ENCODE peak calls at places on chromosome X, in five cellular contexts. One of them, this sample, is unnamed.

GRCh38 chrX:24870143-24870542 is 145.6 kb downstream of the ARX start:
- DNase-seq in HFFc6: peak
- DNase-seq in foreskin fibroblast: peak
- DNase-seq in body of pancreas: no peak
- DNase-seq in dorsolateral prefrontal cortex: no peak
- DNase-seq in this sample: no peak

GRCh38 chrX:144327515-144327914 is 443.6 kb downstream of the UBE2NL start:
- DNase-seq in body of pancreas: no peak
- DNase-seq in foreskin fibroblast: no peak
- DNase-seq in HFFc6: peak
- DNase-seq in dorsolateral prefrontal cortex: no peak
- DNase-seq in this sample: no peak

GRCh38 chrX:129961180-129962083 is 21.0 kb upstream of the BCORL1 start:
- DNase-seq in dorsolateral prefrontal cortex: no peak
- DNase-seq in HFFc6: peak
- DNase-seq in body of pancreas: peak
- DNase-seq in foreskin fibroblast: no peak
- DNase-seq in this sample: no peak

GRCh38 chrX:106263817-106264216 is 95.7 kb downstream of the PWWP3B start:
- DNase-seq in body of pancreas: no peak
- DNase-seq in HFFc6: no peak
- DNase-seq in dorsolateral prefrontal cortex: no peak
- DNase-seq in foreskin fibroblast: peak
- DNase-seq in this sample: no peak

GRCh38 chrX:56947695-56948094 is 47.6 kb downstream of the SPIN3 start:
- DNase-seq in foreskin fibroblast: peak
- DNase-seq in dorsolateral prefrontal cortex: no peak
- DNase-seq in body of pancreas: no peak
- DNase-seq in HFFc6: peak
- DNase-seq in this sample: no peak

GRCh38 chrX:30735839-30736238 is 82.6 kb downstream of the GK start:
- DNase-seq in foreskin fibroblast: peak
- DNase-seq in body of pancreas: peak
- DNase-seq in dorsolateral prefrontal cortex: no peak
- DNase-seq in HFFc6: peak
- DNase-seq in this sample: no peak

GRCh38 chrX:71637253-71637618 is 18.9 kb upstream of the CXCR3 start:
- DNase-seq in body of pancreas: no peak
- DNase-seq in foreskin fibroblast: peak
- DNase-seq in HFFc6: peak
- DNase-seq in dorsolateral prefrontal cortex: no peak
- DNase-seq in this sample: no peak

GRCh38 chrX:54785901-54786300 is 12.2 kb downstream of the ITIH6 start:
- DNase-seq in HFFc6: no peak
- DNase-seq in body of pancreas: no peak
- DNase-seq in foreskin fibroblast: no peak
- DNase-seq in dorsolateral prefrontal cortex: no peak
- DNase-seq in this sample: no peak

GRCh38 chrX:115894087-115894486 is 276.5 kb upstream of the AGTR2 start:
- DNase-seq in HFFc6: no peak
- DNase-seq in foreskin fibroblast: no peak
- DNase-seq in dorsolateral prefrontal cortex: no peak
- DNase-seq in body of pancreas: no peak
- DNase-seq in this sample: no peak

GRCh38 chrX:31706456-31706855 is 634.6 kb upstream of the FTHL17 start:
- DNase-seq in dorsolateral prefrontal cortex: no peak
- DNase-seq in HFFc6: no peak
- DNase-seq in foreskin fibroblast: no peak
- DNase-seq in body of pancreas: no peak
- DNase-seq in this sample: no peak

GRCh38 chrX:28609917-28610613 is 22.8 kb downstream of the IL1RAPL1 start:
- DNase-seq in dorsolateral prefrontal cortex: no peak
- DNase-seq in foreskin fibroblast: no peak
- DNase-seq in body of pancreas: no peak
- DNase-seq in HFFc6: no peak
- DNase-seq in this sample: no peak

GRCh38 chrX:111041018-111041462 is 55.0 kb upstream of the PAK3 start:
- DNase-seq in foreskin fibroblast: peak
- DNase-seq in body of pancreas: peak
- DNase-seq in HFFc6: no peak
- DNase-seq in dorsolateral prefrontal cortex: no peak
- DNase-seq in this sample: peak

GRCh38 chrX:155768036-155768769 is 112.9 kb upstream of the VAMP7 start:
- DNase-seq in body of pancreas: no peak
- DNase-seq in HFFc6: no peak
- DNase-seq in dorsolateral prefrontal cortex: no peak
- DNase-seq in foreskin fibroblast: peak
- DNase-seq in this sample: peak

GRCh38 chrX:12910424-12910823 is 4.0 kb downstream of the TLR8 start:
- DNase-seq in foreskin fibroblast: no peak
- DNase-seq in HFFc6: no peak
- DNase-seq in dorsolateral prefrontal cortex: no peak
- DNase-seq in body of pancreas: no peak
- DNase-seq in this sample: no peak

GRCh38 chrX:31500920-31501319 is 429.1 kb upstream of the FTHL17 start:
- DNase-seq in HFFc6: no peak
- DNase-seq in body of pancreas: no peak
- DNase-seq in foreskin fibroblast: no peak
- DNase-seq in dorsolateral prefrontal cortex: no peak
- DNase-seq in this sample: peak

GRCh38 chrX:146278381-146278780 is 460.8 kb downstream of the SLITRK2 start:
- DNase-seq in dorsolateral prefrontal cortex: no peak
- DNase-seq in foreskin fibroblast: no peak
- DNase-seq in body of pancreas: peak
- DNase-seq in HFFc6: no peak
- DNase-seq in this sample: no peak

GRCh38 chrX:149506349-149506748 is 1.2 kb upstream of the IDS start:
- DNase-seq in HFFc6: no peak
- DNase-seq in foreskin fibroblast: no peak
- DNase-seq in dorsolateral prefrontal cortex: no peak
- DNase-seq in body of pancreas: no peak
- DNase-seq in this sample: no peak

GRCh38 chrX:63514575-63514967 is 163.4 kb upstream of the SPIN4 start:
- DNase-seq in body of pancreas: no peak
- DNase-seq in dorsolateral prefrontal cortex: no peak
- DNase-seq in HFFc6: no peak
- DNase-seq in foreskin fibroblast: peak
- DNase-seq in this sample: no peak

GRCh38 chrX:41895826-41896225 is 27.5 kb downstream of the CASK start:
- DNase-seq in dorsolateral prefrontal cortex: no peak
- DNase-seq in HFFc6: no peak
- DNase-seq in foreskin fibroblast: no peak
- DNase-seq in body of pancreas: no peak
- DNase-seq in this sample: no peak

GRCh38 chrX:124462931-124463330 is 116.6 kb downstream of the SH2D1A start:
- DNase-seq in dorsolateral prefrontal cortex: no peak
- DNase-seq in body of pancreas: no peak
- DNase-seq in HFFc6: no peak
- DNase-seq in foreskin fibroblast: no peak
- DNase-seq in this sample: no peak

GRCh38 chrX:130347336-130347735 is 7.6 kb downstream of the SLC25A14 start:
- DNase-seq in foreskin fibroblast: no peak
- DNase-seq in HFFc6: peak
- DNase-seq in dorsolateral prefrontal cortex: no peak
- DNase-seq in body of pancreas: no peak
- DNase-seq in this sample: no peak

GRCh38 chrX:120137439-120137838 is 21.0 kb upstream of the RHOXF2 start:
- DNase-seq in HFFc6: no peak
- DNase-seq in body of pancreas: no peak
- DNase-seq in foreskin fibroblast: no peak
- DNase-seq in dorsolateral prefrontal cortex: no peak
- DNase-seq in this sample: no peak

GRCh38 chrX:96424007-96424406 is 260.6 kb upstream of the DIAPH2 start:
- DNase-seq in foreskin fibroblast: no peak
- DNase-seq in body of pancreas: no peak
- DNase-seq in dorsolateral prefrontal cortex: no peak
- DNase-seq in HFFc6: no peak
- DNase-seq in this sample: no peak

GRCh38 chrX:13008189-13008533 is 33.3 kb downstream of the TMSB4X start:
- DNase-seq in foreskin fibroblast: no peak
- DNase-seq in dorsolateral prefrontal cortex: no peak
- DNase-seq in HFFc6: no peak
- DNase-seq in body of pancreas: no peak
- DNase-seq in this sample: no peak

GRCh38 chrX:23317799-23318724 is 16.6 kb upstream of the PTCHD1 start:
- DNase-seq in dorsolateral prefrontal cortex: no peak
- DNase-seq in foreskin fibroblast: no peak
- DNase-seq in HFFc6: no peak
- DNase-seq in body of pancreas: no peak
- DNase-seq in this sample: no peak

GRCh38 chrX:19382500-19383145 is 38.9 kb downstream of the PDHA1 start:
- DNase-seq in HFFc6: peak
- DNase-seq in dorsolateral prefrontal cortex: no peak
- DNase-seq in body of pancreas: peak
- DNase-seq in foreskin fibroblast: no peak
- DNase-seq in this sample: no peak

GRCh38 chrX:129478516-129478915 is 44.8 kb downstream of the SMARCA1 start:
- DNase-seq in body of pancreas: no peak
- DNase-seq in HFFc6: peak
- DNase-seq in dorsolateral prefrontal cortex: no peak
- DNase-seq in foreskin fibroblast: no peak
- DNase-seq in this sample: no peak

GRCh38 chrX:24465524-24465850 is 401 bp downstream of the PDK3 start:
- DNase-seq in dorsolateral prefrontal cortex: no peak
- DNase-seq in body of pancreas: no peak
- DNase-seq in HFFc6: no peak
- DNase-seq in foreskin fibroblast: no peak
- DNase-seq in this sample: no peak

GRCh38 chrX:34656467-34656841 is 631 bp downstream of the TMEM47 start:
- DNase-seq in HFFc6: no peak
- DNase-seq in body of pancreas: no peak
- DNase-seq in foreskin fibroblast: no peak
- DNase-seq in dorsolateral prefrontal cortex: peak
- DNase-seq in this sample: no peak

GRCh38 chrX:63350979-63351616 is at the start of gene SPIN4:
- DNase-seq in dorsolateral prefrontal cortex: peak
- DNase-seq in HFFc6: peak
- DNase-seq in foreskin fibroblast: peak
- DNase-seq in body of pancreas: peak
- DNase-seq in this sample: peak

GRCh38 chrX:74492720-74493201 is 71.5 kb downstream of the SLC16A2 start:
- DNase-seq in dorsolateral prefrontal cortex: no peak
- DNase-seq in body of pancreas: no peak
- DNase-seq in foreskin fibroblast: no peak
- DNase-seq in HFFc6: no peak
- DNase-seq in this sample: no peak

GRCh38 chrX:148333989-148334388 is 166.4 kb upstream of the AFF2 start:
- DNase-seq in dorsolateral prefrontal cortex: no peak
- DNase-seq in foreskin fibroblast: no peak
- DNase-seq in HFFc6: no peak
- DNase-seq in body of pancreas: no peak
- DNase-seq in this sample: no peak

GRCh38 chrX:14038375-14039077 is 8.8 kb upstream of the GEMIN8 start:
- DNase-seq in body of pancreas: no peak
- DNase-seq in dorsolateral prefrontal cortex: no peak
- DNase-seq in HFFc6: no peak
- DNase-seq in foreskin fibroblast: no peak
- DNase-seq in this sample: no peak

GRCh38 chrX:114619874-114620273 is 36.0 kb downstream of the HTR2C start:
- DNase-seq in dorsolateral prefrontal cortex: no peak
- DNase-seq in HFFc6: no peak
- DNase-seq in body of pancreas: no peak
- DNase-seq in foreskin fibroblast: no peak
- DNase-seq in this sample: no peak
- TF ChIP-seq CTCF in dorsolateral prefrontal cortex: peak
- TF ChIP-seq CTCF in HFFc6: peak
- TF ChIP-seq CTCF in body of pancreas: peak
- TF ChIP-seq CTCF in foreskin fibroblast: peak
- TF ChIP-seq CTCF in this sample: no peak

GRCh38 chrX:150683112-150683511 is 10.1 kb upstream of the MTMR1 start:
- DNase-seq in dorsolateral prefrontal cortex: no peak
- DNase-seq in body of pancreas: no peak
- DNase-seq in foreskin fibroblast: no peak
- DNase-seq in HFFc6: no peak
- DNase-seq in this sample: no peak

GRCh38 chrX:150683536-150684146 is 9.6 kb upstream of the MTMR1 start:
- DNase-seq in body of pancreas: no peak
- DNase-seq in dorsolateral prefrontal cortex: no peak
- DNase-seq in foreskin fibroblast: peak
- DNase-seq in HFFc6: peak
- DNase-seq in this sample: no peak

GRCh38 chrX:150680974-150681373 is 12.2 kb upstream of the MTMR1 start:
- DNase-seq in dorsolateral prefrontal cortex: no peak
- DNase-seq in body of pancreas: peak
- DNase-seq in HFFc6: no peak
- DNase-seq in foreskin fibroblast: no peak
- DNase-seq in this sample: no peak
- TF ChIP-seq CTCF in dorsolateral prefrontal cortex: peak
- TF ChIP-seq CTCF in body of pancreas: peak
- TF ChIP-seq CTCF in HFFc6: peak
- TF ChIP-seq CTCF in foreskin fibroblast: peak
- TF ChIP-seq CTCF in this sample: peak

DNA sequence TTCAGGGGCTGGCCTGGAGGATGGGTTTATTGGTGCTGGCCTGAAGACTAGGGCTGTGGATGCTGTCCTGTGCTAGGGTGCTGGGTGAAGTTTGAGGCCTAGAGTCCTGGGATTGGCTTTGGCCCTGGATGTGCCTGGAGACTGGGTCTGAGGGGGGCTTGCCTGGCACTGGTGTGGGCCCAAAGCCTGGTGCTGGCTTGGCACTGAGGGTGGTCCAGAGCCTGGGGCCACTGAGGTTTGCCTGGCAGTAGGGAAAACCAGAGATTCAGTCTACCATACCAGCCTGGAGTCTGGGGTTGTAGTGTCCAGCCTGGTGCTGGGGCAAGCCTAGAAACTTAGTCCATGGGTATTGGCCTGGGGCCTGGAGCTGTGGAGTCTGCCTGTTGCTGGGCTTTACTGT is 16.6 kb downstream of the BMP15 start:
- DNase-seq in foreskin fibroblast: no peak
- DNase-seq in dorsolateral prefrontal cortex: no peak
- DNase-seq in body of pancreas: no peak
- DNase-seq in HFFc6: no peak
- DNase-seq in this sample: no peak
- TF ChIP-seq CTCF in foreskin fibroblast: no peak
- TF ChIP-seq CTCF in dorsolateral prefrontal cortex: no peak
- TF ChIP-seq CTCF in body of pancreas: no peak
- TF ChIP-seq CTCF in HFFc6: no peak
- TF ChIP-seq CTCF in this sample: no peak

GRCh38 chrX:135595543-135595942 is 75.1 kb downstream of the INTS6L start:
- DNase-seq in dorsolateral prefrontal cortex: no peak
- DNase-seq in body of pancreas: no peak
- DNase-seq in HFFc6: no peak
- DNase-seq in foreskin fibroblast: no peak
- DNase-seq in this sample: no peak

GRCh38 chrX:135591871-135592270 is 71.4 kb downstream of the INTS6L start:
- DNase-seq in body of pancreas: no peak
- DNase-seq in foreskin fibroblast: no peak
- DNase-seq in dorsolateral prefrontal cortex: no peak
- DNase-seq in HFFc6: no peak
- DNase-seq in this sample: no peak

GRCh38 chrX:135596495-135596894 is 76.0 kb downstream of the INTS6L start:
- DNase-seq in foreskin fibroblast: peak
- DNase-seq in HFFc6: peak
- DNase-seq in dorsolateral prefrontal cortex: no peak
- DNase-seq in body of pancreas: peak
- DNase-seq in this sample: no peak
- TF ChIP-seq CTCF in foreskin fibroblast: peak
- TF ChIP-seq CTCF in HFFc6: peak
- TF ChIP-seq CTCF in dorsolateral prefrontal cortex: peak
- TF ChIP-seq CTCF in body of pancreas: peak
- TF ChIP-seq CTCF in this sample: peak